ENCODE peak calls at places on chromosomes 3 and 15, in seven cellular contexts. U is GM10248, S is left ventricle myocardium inferior, Q is ovary, M is PC-9, K is MM.1S, V is HFFc6. W is an unnamed sample.

GRCh38 chr3:184726497-184726896 is 14.6 kb upstream of the MAGEF1 start:
- DNase-seq in S (no peak), Q (no peak), K (no peak), U (no peak), V (no peak), M (no peak), W (no peak)

GRCh38 chr3:105503191-105503593 is 136.5 kb downstream of the ALCAM start:
- DNase-seq in K (no peak), U (no peak), M (no peak), V (no peak), Q (no peak), S (no peak), W (no peak)

GRCh38 chr15:80437492-80437891 is 33.3 kb downstream of the ARNT2 start:
- DNase-seq in Q (no peak), U (no peak), M (no peak), S (no peak), V (no peak), K (no peak), W (no peak)

GRCh38 chr3:13015286-13016082 is 57.7 kb downstream of the IQSEC1 start:
- DNase-seq in U (no peak), Q (no peak), V (no peak), M (peak; percentile 25), K (peak; percentile 69), S (no peak), W (peak; percentile 61)

GRCh38 chr3:178777718-178778411 is 241.6 kb downstream of the KCNMB2 start:
- DNase-seq in S (no peak), K (no peak), Q (no peak), M (no peak), V (peak; percentile 63), U (peak; percentile 20), W (peak; percentile 20)

GRCh38 chr3:49417516-49418120 is 4.7 kb downstream of the AMT start:
- DNase-seq in M (peak; percentile 27), U (no peak), Q (no peak), V (no peak), K (no peak), S (no peak), W (no peak)

GRCh38 chr15:89114974-89115373 is 26.7 kb downstream of the ABHD2 start:
- DNase-seq in Q (peak; percentile 66), U (no peak), K (peak; percentile 52), M (no peak), S (no peak), V (peak; percentile 58), W (no peak)

GRCh38 chr3:35908366-35909232 is 269.3 kb downstream of the ARPP21 start:
- DNase-seq in U (peak; percentile 18), S (peak; percentile 27), V (peak; percentile 48), K (peak; percentile 74), M (peak; percentile 29), Q (peak; percentile 18), W (peak; percentile 7)

GRCh38 chr15:77691607-77692006 is 58.9 kb upstream of the LINGO1 start:
- DNase-seq in Q (no peak), S (no peak), V (no peak), U (no peak), K (no peak), M (no peak), W (no peak)

GRCh38 chr3:187014417-187014864 is 84.1 kb downstream of the ST6GAL1 start:
- DNase-seq in Q (no peak), V (peak; percentile 20), S (no peak), U (no peak), M (no peak), K (no peak), W (no peak)

GRCh38 chr15:45640610-45641009 is 5.8 kb downstream of the SQOR start:
- DNase-seq in K (no peak), M (peak; percentile 18), S (no peak), Q (no peak), V (peak; percentile 94), U (no peak), W (no peak)

GRCh38 chr3:108835101-108835500 is 12.5 kb downstream of the TRAT1 start:
- DNase-seq in S (no peak), M (no peak), K (no peak), U (no peak), Q (no peak), V (no peak), W (no peak)

DNA sequence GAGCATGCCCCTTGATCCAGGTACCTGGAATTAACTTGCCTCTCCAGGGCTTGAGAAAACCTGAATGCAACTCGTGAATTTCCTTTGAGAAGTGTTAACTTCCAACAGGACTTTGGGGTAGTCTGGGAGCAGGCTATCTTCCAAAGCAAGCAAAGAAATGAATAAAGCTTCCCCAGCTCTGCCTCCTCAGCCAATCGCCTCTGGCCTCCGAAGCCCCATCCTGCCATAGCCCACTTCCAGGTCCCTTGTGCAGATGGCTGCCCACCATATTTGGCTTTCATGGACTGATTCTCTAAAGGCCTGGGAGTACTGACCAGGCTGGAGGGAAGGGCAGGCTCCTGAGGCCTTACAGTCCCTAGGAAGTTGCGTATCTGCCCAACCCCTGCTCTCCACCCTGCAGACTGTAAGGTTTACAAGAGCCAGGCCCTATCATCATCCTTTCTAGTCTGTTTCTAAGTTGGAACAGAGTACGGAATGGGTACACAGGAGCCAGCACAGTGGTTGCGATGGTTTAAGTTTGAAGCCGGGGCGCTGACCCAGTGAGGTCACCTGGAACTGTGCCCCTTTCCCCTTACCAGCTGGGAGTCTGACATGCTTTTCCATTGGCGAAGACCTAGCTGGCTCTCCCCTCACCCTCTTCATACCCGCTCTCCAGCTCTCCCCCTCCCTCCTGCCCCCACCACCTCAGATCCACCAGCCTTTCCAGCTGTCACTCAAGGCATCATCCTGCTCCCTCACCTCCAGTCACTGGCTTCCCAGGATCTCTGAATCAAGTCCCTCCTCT is 1.1 kb upstream of the PML start:
- DNase-seq in V (no peak), K (no peak), M (no peak), U (no peak), Q (no peak), S (no peak), W (no peak)
- TF ChIP-seq CTCF in V (no peak), K (no peak), M (no peak), U (no peak), Q (no peak), S (no peak), W (no peak)

GRCh38 chr3:25664066-25664809 is 469 bp downstream of the TOP2B start:
- DNase-seq in K (peak; percentile 45), U (peak; percentile 41), Q (peak; percentile 79), S (peak; percentile 73), M (peak; percentile 46), V (peak; percentile 30), W (peak; percentile 53)
- TF ChIP-seq CTCF in K (no peak), U (no peak), Q (no peak), S (no peak), M (no peak), V (no peak), W (no peak)

DNA sequence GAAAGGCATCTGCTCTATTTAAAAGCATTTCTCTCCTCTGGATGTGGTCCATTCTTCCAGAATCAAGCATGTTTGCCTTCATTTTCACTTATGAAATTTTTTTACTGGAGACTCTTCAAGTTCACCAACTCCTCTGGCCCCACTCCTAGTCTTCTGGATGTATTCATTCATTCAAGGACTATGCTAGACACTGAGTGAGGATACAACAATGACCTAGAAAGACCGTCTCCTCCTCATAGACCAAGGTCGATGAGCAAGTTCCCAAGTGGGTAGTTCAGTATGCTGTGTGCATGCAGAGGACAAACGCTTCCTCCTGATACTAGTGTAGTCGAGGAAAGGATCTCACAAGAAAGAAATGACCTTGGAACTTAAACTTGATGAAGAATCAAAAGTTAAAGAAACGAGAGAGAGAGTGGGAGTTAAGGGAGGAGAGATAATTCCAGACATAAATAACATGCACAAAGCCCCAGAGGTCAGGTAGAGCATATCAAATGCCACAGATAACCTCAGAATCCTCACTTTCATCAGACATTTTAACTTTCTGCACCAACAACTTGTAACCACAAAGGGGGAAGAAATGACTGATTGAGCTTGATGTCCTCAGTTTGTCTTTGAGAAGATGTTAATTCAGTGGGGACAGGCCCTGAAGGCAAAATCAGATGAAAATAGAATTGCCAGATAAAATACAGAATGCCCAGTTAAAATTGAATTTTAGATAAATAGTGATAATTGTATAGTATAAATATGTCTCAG is 149.4 kb downstream of the IMPG2 start:
- DNase-seq in U (no peak), M (no peak), V (no peak), S (no peak), K (no peak), Q (no peak), W (no peak)
- TF ChIP-seq CTCF in U (no peak), M (no peak), V (no peak), S (no peak), K (no peak), Q (no peak), W (no peak)

DNA sequence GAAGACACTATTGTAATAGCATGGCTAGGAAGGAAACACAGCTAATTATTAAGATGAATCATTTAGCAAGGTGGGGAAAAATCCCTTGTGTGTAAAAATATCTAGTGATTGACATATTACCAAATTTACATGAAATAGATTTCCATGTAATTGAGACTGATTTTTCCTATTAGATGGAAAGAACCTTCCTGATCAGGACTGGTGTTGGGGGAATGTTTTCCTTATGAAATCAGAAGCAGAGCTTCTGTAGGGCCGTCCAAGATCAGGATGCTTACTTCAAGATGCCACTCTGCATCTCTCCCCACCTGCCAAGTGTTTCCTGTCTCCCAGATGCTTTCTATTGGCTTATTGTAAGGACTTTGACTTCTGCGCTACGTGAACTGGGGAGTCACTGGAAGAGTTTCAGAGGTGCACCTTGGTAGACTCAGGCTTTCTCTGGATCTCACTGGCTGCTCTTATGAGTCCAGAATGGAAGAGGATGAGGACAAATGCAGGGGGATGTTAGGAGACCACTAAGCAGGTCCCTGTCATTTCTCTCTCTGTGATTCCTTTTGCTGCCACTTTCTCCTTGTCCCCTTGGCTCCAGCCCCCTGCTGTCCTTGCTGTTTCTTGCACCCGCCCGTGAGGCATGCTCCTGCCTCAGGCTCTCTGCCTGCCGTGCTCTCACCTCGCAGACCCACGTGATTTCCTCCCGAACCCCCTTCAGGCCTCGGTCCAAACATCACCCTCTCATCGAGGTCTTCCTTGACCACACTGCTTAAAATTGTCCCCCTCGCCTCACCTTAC is 30.1 kb downstream of the BTD start:
- DNase-seq in M (no peak), V (no peak), S (no peak), Q (no peak), U (no peak), K (no peak), W (no peak)
- TF ChIP-seq CTCF in M (no peak), V (peak; percentile 36), S (no peak), Q (no peak), U (no peak), K (no peak), W (no peak)

DNA sequence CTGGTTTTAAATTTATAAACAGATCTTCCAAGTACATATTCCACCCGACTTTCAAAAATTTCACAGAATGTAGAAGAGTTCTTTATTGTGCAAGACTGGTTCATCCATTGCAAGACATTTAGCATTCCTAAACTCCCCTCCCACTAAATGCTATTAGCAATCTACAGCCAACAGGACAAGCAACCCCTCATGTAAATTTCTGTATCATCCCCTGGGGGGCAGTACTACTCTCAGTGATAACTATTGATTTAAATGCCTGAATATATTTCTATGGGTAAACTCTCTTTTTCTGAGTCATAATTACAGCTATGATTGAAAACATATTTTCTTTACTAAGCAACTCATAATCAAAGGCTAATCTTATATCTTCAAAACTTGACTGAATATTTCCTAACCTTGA is 10.7 kb upstream of the SLC15A2 start:
- DNase-seq in U (no peak), K (no peak), Q (no peak), S (no peak), V (peak; percentile 5), M (no peak), W (peak; percentile 20)
- TF ChIP-seq CTCF in U (peak; percentile 11), K (peak; percentile 35), Q (no peak), S (peak; percentile 36), V (peak; percentile 68), M (peak; percentile 72), W (no peak)

GRCh38 chr15:65037279-65037678 is 7.8 kb upstream of the MTFMT start:
- DNase-seq in V (no peak), Q (no peak), K (no peak), U (no peak), M (no peak), S (no peak), W (no peak)
- TF ChIP-seq CTCF in V (no peak), Q (no peak), K (no peak), U (no peak), M (no peak), S (no peak), W (no peak)

GRCh38 chr3:190188197-190188596 is 67.5 kb upstream of the P3H2 start:
- DNase-seq in Q (no peak), V (no peak), M (no peak), U (no peak), K (no peak), S (no peak), W (no peak)
- TF ChIP-seq CTCF in Q (no peak), V (no peak), M (no peak), U (no peak), K (no peak), S (no peak), W (no peak)